ENCODE peak calls at places on chromosomes 12 and 14, in four cellular contexts. U is ACHN; O is fibroblast of the conjunctiva; Q is stimulated activated CD4-positive, alpha-beta T cell treated with anti-CD3 and anti-CD28 coated beads, Interleukin-1b, Interleukin-23, amount 100 ng/mL, for 4 hours. C is an unnamed sample.

GRCh38 chr12:39692258-39692853 is 72.8 kb upstream of the ABCD2 start:
- DNase-seq in U (peak; percentile 53), O (no peak), Q (no peak), C (no peak)

GRCh38 chr12:72286526-72286925 is 14.4 kb downstream of the TRHDE start:
- DNase-seq in U (no peak), O (no peak), Q (no peak), C (no peak)

GRCh38 chr14:88380405-88380804 is 5.1 kb upstream of the SPATA7 start:
- DNase-seq in U (peak; percentile 8), O (no peak), Q (no peak), C (no peak)

GRCh38 chr14:50318031-50318626 is 6.0 kb downstream of the DMAC2L start:
- DNase-seq in U (peak; percentile 38), O (peak; percentile 47), Q (no peak), C (no peak)

GRCh38 chr12:70831538-70831937 is 89.0 kb downstream of the PTPRR start:
- DNase-seq in U (no peak), O (no peak), Q (no peak), C (no peak)

GRCh38 chr14:61602733-61603077 is 92.6 kb upstream of the HIF1A start:
- DNase-seq in U (no peak), O (no peak), Q (no peak), C (no peak)

GRCh38 chr14:101109347-101109638 is 205.8 kb upstream of the RTL1 start:
- DNase-seq in U (no peak), O (no peak), Q (no peak), C (no peak)

GRCh38 chr14:61596985-61597384 is 98.3 kb upstream of the HIF1A start:
- DNase-seq in U (no peak), O (no peak), Q (no peak), C (no peak)

GRCh38 chr12:41552507-41553047 is 364.5 kb downstream of the PDZRN4 start:
- DNase-seq in U (no peak), O (no peak), Q (no peak), C (no peak)

GRCh38 chr14:91284146-91284790 is 39.8 kb upstream of the GPR68 start:
- DNase-seq in U (peak; percentile 68), O (peak; percentile 38), Q (no peak), C (no peak)

GRCh38 chr12:30757316-30757715 is 2.6 kb upstream of the CAPRIN2 start:
- DNase-seq in U (no peak), O (no peak), Q (no peak), C (no peak)

GRCh38 chr14:58536975-58537374 is 100.8 kb upstream of the DACT1 start:
- DNase-seq in U (no peak), O (no peak), Q (no peak), C (no peak)